ENCODE peak calls at places on chromosomes 13 and 19, in six cellular contexts. B is T-helper 17 cell; G is stimulated activated CD4-positive, alpha-beta T cell treated with anti-CD3 and anti-CD28 coated beads, TNF-alpha, amount 100 ng/mL, for 24 hours; V is activated CD4-positive, CD25-positive, alpha-beta regulatory T cell; R is sciatic nerve; M is iPS-NIHi11. K is an unnamed sample.
A peak's percentile ranks its signal among the peaks of the same experiment; 100 is the strongest.

GRCh38 chr13:53240316-53240715 is 211.7 kb downstream of the OLFM4 start:
- DNase-seq in M (no peak), R (no peak), G (no peak), V (no peak), B (no peak), K (no peak)

GRCh38 chr19:55635856-55636440 is 4.9 kb upstream of the ZNF580 start:
- DNase-seq in M (no peak), G (no peak), B (no peak), V (no peak), R (peak; percentile 54), K (no peak)

GRCh38 chr13:51916419-51916818 is 54.6 kb downstream of the CCDC70 start:
- DNase-seq in R (no peak), B (no peak), V (no peak), G (no peak), M (no peak), K (no peak)

GRCh38 chr19:2273356-2274184 is 8.4 kb downstream of the PEAK3 start:
- DNase-seq in M (peak; percentile 94), R (peak; percentile 82), B (peak; percentile 75), V (peak; percentile 63), G (peak; percentile 54), K (peak; percentile 79)

GRCh38 chr19:51916167-51916566 is 11.1 kb upstream of the ZNF613 start:
- DNase-seq in B (no peak), R (no peak), G (no peak), V (no peak), M (no peak), K (no peak)

GRCh38 chr13:20499986-20500385 is 25.7 kb downstream of the CRYL1 start:
- DNase-seq in B (no peak), V (no peak), G (no peak), M (no peak), R (no peak), K (no peak)

GRCh38 chr19:1608414-1609391 is 3.4 kb upstream of the UQCR11 start:
- DNase-seq in G (no peak), R (no peak), M (no peak), B (no peak), V (no peak), K (peak; percentile 43)

GRCh38 chr19:29535984-29536508 is 10.3 kb downstream of the VSTM2B start:
- DNase-seq in R (peak; percentile 14), G (no peak), V (no peak), M (peak; percentile 8), B (no peak), K (no peak)

GRCh38 chr13:34640931-34641330 is 301.1 kb upstream of the NBEA start:
- DNase-seq in M (no peak), R (no peak), B (no peak), G (no peak), V (no peak), K (no peak)

GRCh38 chr13:44307255-44307654 is 66.4 kb upstream of the SERP2 start:
- DNase-seq in B (no peak), M (no peak), G (no peak), R (no peak), V (no peak), K (no peak)

GRCh38 chr19:46480409-46480808 is 9.0 kb upstream of the PNMA8A start:
- DNase-seq in B (no peak), G (no peak), V (no peak), M (no peak), R (no peak), K (no peak)

GRCh38 chr19:35641515-35642151 is at the start of gene ETV2:
- DNase-seq in V (no peak), R (no peak), G (no peak), B (no peak), M (peak; percentile 74), K (peak; percentile 44)

GRCh38 chr13:99211421-99212035 is 10.9 kb downstream of the UBAC2 start:
- DNase-seq in B (no peak), G (no peak), V (no peak), R (no peak), M (no peak), K (no peak)

GRCh38 chr13:114151031-114151430 is 18.6 kb upstream of the RASA3 start:
- DNase-seq in R (no peak), V (no peak), G (no peak), B (no peak), M (no peak), K (no peak)

GRCh38 chr19:33376423-33376822 is 2.9 kb downstream of the CEBPG start:
- DNase-seq in M (no peak), B (no peak), V (no peak), R (peak; percentile 79), G (no peak), K (no peak)

GRCh38 chr13:51125495-51126226 is 14.6 kb upstream of the C13orf42 start:
- DNase-seq in R (no peak), G (peak; percentile 16), V (no peak), M (peak; percentile 72), B (peak; percentile 20), K (peak; percentile 14)

GRCh38 chr19:43552198-43552450 is 19.1 kb downstream of the ZNF575 start:
- DNase-seq in V (no peak), G (no peak), M (no peak), B (no peak), R (no peak), K (no peak)

GRCh38 chr13:44219808-44220544 is 153.6 kb upstream of the SERP2 start:
- DNase-seq in G (no peak), B (no peak), M (no peak), R (no peak), V (no peak), K (no peak)

GRCh38 chr13:107466326-107466725 is 749.0 kb downstream of the LIG4 start:
- DNase-seq in M (no peak), R (no peak), G (no peak), V (no peak), B (no peak), K (no peak)

K was measured in CD8-positive, alpha-beta memory T cell.